ENCODE peak calls at places on chromosomes 1 and 21, in eight cellular contexts. S is neural crest cell, Q is pancreas, E is Peyer's patch, H is dorsolateral prefrontal cortex, F is OCI-LY7, L is ovary, Y is foreskin fibroblast. G is an unnamed sample.

GRCh38 chr21:27464643-27465042 is 497.8 kb upstream of the ADAMTS5 start:
- DNase-seq in S (no peak), Q (no peak), L (no peak), Y (no peak), H (no peak), E (no peak), F (no peak), G (no peak)

GRCh38 chr21:26432410-26432809 is 140.7 kb downstream of the CYYR1 start:
- DNase-seq in L (no peak), H (no peak), F (no peak), E (no peak), Q (no peak), Y (no peak), S (no peak), G (no peak)

GRCh38 chr1:29128739-29129138 is 5.0 kb upstream of the TMEM200B start:
- DNase-seq in Y (no peak), F (no peak), H (no peak), Q (no peak), S (no peak), E (no peak), L (no peak), G (no peak)

GRCh38 chr1:201597551-201598230 is 58.8 kb downstream of the NAV1 start:
- DNase-seq in F (no peak), E (no peak), H (no peak), Q (peak), Y (no peak), L (no peak), S (no peak), G (no peak)

GRCh38 chr1:147600119-147601111 is 59.1 kb downstream of the BCL9 start:
- DNase-seq in S (no peak), L (no peak), Q (no peak), E (no peak), Y (peak), F (peak), H (no peak), G (no peak)

GRCh38 chr1:212285685-212286436 is 651 bp downstream of the PPP2R5A start:
- DNase-seq in Q (peak), Y (peak), F (peak), E (peak), L (peak), H (peak), S (peak), G (peak)

GRCh38 chr1:160952129-160952510 is 2.5 kb downstream of the ITLN2 start:
- DNase-seq in Q (no peak), H (no peak), E (no peak), F (no peak), S (no peak), L (no peak), Y (no peak), G (no peak)

GRCh38 chr1:27643626-27644368 is 8.8 kb upstream of the FGR start:
- DNase-seq in F (peak), H (no peak), E (peak), L (no peak), Y (peak), Q (peak), S (peak), G (peak)

GRCh38 chr1:222921951-222922350 is 107.1 kb downstream of the DISP1 start:
- DNase-seq in Y (no peak), E (no peak), H (no peak), Q (no peak), S (no peak), L (peak), F (no peak), G (no peak)

GRCh38 chr1:59499273-59499955 is 202.5 kb downstream of the FGGY start:
- DNase-seq in E (no peak), Q (no peak), Y (no peak), H (no peak), S (no peak), F (no peak), L (no peak), G (no peak)

GRCh38 chr21:29718081-29718815 is 221.5 kb downstream of the GRIK1 start:
- DNase-seq in E (no peak), L (no peak), F (no peak), S (no peak), H (no peak), Y (peak), Q (no peak), G (no peak)

GRCh38 chr1:172108494-172108893 is 267.2 kb downstream of the DNM3 start:
- DNase-seq in L (no peak), E (no peak), Q (no peak), Y (peak), H (no peak), S (no peak), F (no peak), G (no peak)

GRCh38 chr1:97668945-97669344 is 251.9 kb downstream of the DPYD start:
- DNase-seq in Y (peak), Q (no peak), F (no peak), L (no peak), S (no peak), H (no peak), E (no peak), G (peak)

GRCh38 chr1:234973426-234974250 is 155.0 kb downstream of the TOMM20 start:
- DNase-seq in E (no peak), L (no peak), S (no peak), Y (no peak), Q (no peak), H (no peak), F (no peak), G (no peak)

GRCh38 chr21:27818847-27819246 is 852.0 kb upstream of the ADAMTS5 start:
- DNase-seq in Y (peak), H (no peak), E (no peak), F (no peak), Q (no peak), S (no peak), L (no peak), G (no peak)

GRCh38 chr1:8607906-8608305 is 209.5 kb downstream of the RERE start:
- DNase-seq in H (no peak), L (no peak), F (no peak), Y (no peak), Q (no peak), S (no peak), E (no peak), G (no peak)

GRCh38 chr1:23483327-23484252 is at the start of gene ASAP3:
- DNase-seq in E (no peak), S (peak), H (peak), Y (peak), L (peak), F (no peak), Q (peak), G (no peak)

GRCh38 chr1:160082926-160083325 is 1.6 kb downstream of the KCNJ9 start:
- DNase-seq in L (no peak), F (no peak), Y (no peak), S (no peak), H (no peak), E (no peak), Q (no peak), G (no peak)

GRCh38 chr1:194014004-194014403 is 827.6 kb upstream of the B3GALT2 start:
- DNase-seq in Q (no peak), F (no peak), S (no peak), Y (no peak), L (no peak), E (no peak), H (no peak), G (no peak)

GRCh38 chr1:86382878-86383277 is 13.2 kb downstream of the ODF2L start:
- DNase-seq in H (no peak), L (no peak), F (no peak), S (no peak), Q (no peak), E (no peak), Y (no peak), G (no peak)

GRCh38 chr1:198519639-198520501 is 20.6 kb downstream of the ATP6V1G3 start:
- DNase-seq in L (no peak), H (no peak), Q (no peak), E (no peak), F (no peak), S (no peak), Y (no peak), G (no peak)

GRCh38 chr1:230084408-230085177 is 17.6 kb downstream of the GALNT2 start:
- DNase-seq in Y (peak), Q (peak), H (no peak), S (no peak), F (no peak), L (peak), E (no peak), G (no peak)

GRCh38 chr1:39407889-39408640 is 83.4 kb upstream of the BMP8A start:
- DNase-seq in H (no peak), Y (no peak), F (no peak), Q (peak), L (no peak), S (no peak), E (no peak), G (no peak)

GRCh38 chr1:229342902-229343587 is at the start of gene CCSAP:
- DNase-seq in F (peak), Q (peak), E (peak), Y (peak), L (peak), S (no peak), H (peak), G (peak)

GRCh38 chr1:231162300-231162969 is 577 bp downstream of the TRIM67 start:
- DNase-seq in H (peak), F (no peak), Q (peak), L (peak), S (peak), E (no peak), Y (peak), G (peak)

GRCh38 chr1:151372411-151372934 is at the start of gene SELENBP1:
- DNase-seq in S (peak), Q (peak), Y (peak), E (peak), L (peak), F (no peak), H (peak), G (no peak)

GRCh38 chr1:196655494-196655893 is 3.7 kb downstream of the CFH start:
- DNase-seq in Y (no peak), Q (no peak), E (no peak), F (no peak), S (no peak), H (no peak), L (no peak), G (no peak)

GRCh38 chr1:196661345-196661744 is 9.5 kb downstream of the CFH start:
- DNase-seq in Q (no peak), S (no peak), E (no peak), F (no peak), H (no peak), Y (no peak), L (no peak), G (no peak)

GRCh38 chr1:196659471-196659870 is 7.6 kb downstream of the CFH start:
- DNase-seq in Y (no peak), Q (no peak), H (no peak), S (no peak), L (no peak), E (no peak), F (no peak), G (no peak)

GRCh38 chr1:196660272-196660671 is 8.4 kb downstream of the CFH start:
- DNase-seq in H (no peak), S (no peak), F (no peak), E (no peak), Y (no peak), Q (no peak), L (no peak), G (no peak)

DNA sequence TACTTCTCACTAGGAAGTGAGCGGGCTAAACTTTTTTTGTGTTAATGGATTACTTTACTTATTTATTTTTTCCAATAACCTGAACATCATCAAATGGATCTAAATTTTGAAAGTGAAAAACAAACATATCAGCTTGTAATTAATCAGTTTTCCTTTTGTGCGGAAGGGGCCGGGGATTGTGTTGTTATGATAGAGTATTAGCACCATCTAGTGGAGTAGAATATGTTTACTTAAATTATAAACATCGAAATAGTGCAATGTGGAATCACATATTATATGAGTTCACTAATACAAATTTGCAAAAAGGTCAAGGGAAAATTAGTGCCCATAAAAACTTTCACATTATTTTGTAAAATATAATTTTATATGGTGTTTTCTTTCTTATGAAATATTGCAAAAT is 9.1 kb downstream of the CFH start:
- DNase-seq in S (no peak), L (no peak), F (peak), H (no peak), Y (no peak), E (no peak), Q (no peak), G (peak)
- TF ChIP-seq CTCF in S (peak), L (peak), F (peak), H (peak), Y (peak), E (peak), Q (no peak), G (no peak)

GRCh38 chr21:42162831-42163510 is 56.0 kb upstream of the ABCG1 start:
- DNase-seq in Y (no peak), F (peak), Q (no peak), L (no peak), S (no peak), E (no peak), H (no peak), G (no peak)

GRCh38 chr21:42165901-42166300 is 53.0 kb upstream of the ABCG1 start:
- DNase-seq in S (no peak), F (no peak), Y (no peak), Q (no peak), E (no peak), L (no peak), H (no peak), G (no peak)

GRCh38 chr21:42163511-42163863 is 55.5 kb upstream of the ABCG1 start:
- DNase-seq in H (no peak), S (no peak), L (no peak), E (no peak), Y (no peak), F (no peak), Q (no peak), G (no peak)

GRCh38 chr21:42164818-42165217 is 54.1 kb upstream of the ABCG1 start:
- DNase-seq in Q (no peak), L (no peak), S (no peak), Y (no peak), H (no peak), E (no peak), F (no peak), G (no peak)

GRCh38 chr21:42164064-42164789 is 54.7 kb upstream of the ABCG1 start:
- DNase-seq in Q (peak), S (peak), L (no peak), F (peak), H (peak), E (peak), Y (no peak), G (peak)
- TF ChIP-seq CTCF in Q (no peak), S (peak), L (no peak), F (peak), H (peak), E (peak), Y (peak), G (peak)

GRCh38 chr1:90114521-90115141 is 119.7 kb downstream of the ZNF326 start:
- DNase-seq in F (peak), Y (peak), H (no peak), L (no peak), S (no peak), Q (no peak), E (no peak), G (peak)
- TF ChIP-seq CTCF in F (peak), Y (peak), H (peak), L (no peak), S (peak), Q (peak), E (peak), G (peak)

GRCh38 chr1:113278371-113278770 is 111.9 kb upstream of the MAGI3 start:
- DNase-seq in E (no peak), L (no peak), S (no peak), Y (no peak), Q (no peak), H (no peak), F (no peak), G (no peak)

GRCh38 chr1:113275083-113275482 is 115.2 kb upstream of the MAGI3 start:
- DNase-seq in Q (no peak), E (no peak), F (no peak), H (no peak), S (no peak), L (no peak), Y (no peak), G (no peak)

GRCh38 chr1:113275691-113276090 is 114.6 kb upstream of the MAGI3 start:
- DNase-seq in S (no peak), Y (no peak), F (no peak), L (no peak), H (no peak), E (no peak), Q (no peak), G (no peak)

GRCh38 chr1:113278777-113279176 is 111.5 kb upstream of the MAGI3 start:
- DNase-seq in F (no peak), S (no peak), E (no peak), Y (no peak), L (no peak), H (no peak), Q (no peak), G (no peak)

DNA sequence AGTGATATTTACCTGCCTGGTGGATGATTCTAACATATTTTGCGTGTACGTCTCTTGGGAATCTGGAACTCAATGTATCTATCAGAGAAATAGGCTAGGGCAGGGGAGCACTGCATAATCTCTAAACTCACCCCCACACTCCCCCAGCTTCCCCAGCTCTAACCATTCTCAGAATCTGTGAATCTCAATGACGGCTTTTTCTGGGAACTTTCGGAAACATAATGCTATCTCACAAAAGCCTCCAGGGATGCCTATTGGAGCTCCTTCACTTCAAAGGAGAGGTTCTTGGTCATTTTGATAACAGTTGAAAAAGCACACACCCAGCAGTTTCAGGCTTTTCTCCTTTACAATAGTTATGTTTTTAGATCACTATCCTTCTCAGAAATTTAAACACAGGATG is 113.8 kb upstream of the MAGI3 start:
- DNase-seq in Q (no peak), S (no peak), E (no peak), F (no peak), Y (no peak), L (no peak), H (no peak), G (no peak)
- TF ChIP-seq CTCF in Q (no peak), S (no peak), E (no peak), F (no peak), Y (no peak), L (no peak), H (no peak), G (no peak)

GRCh38 chr1:239930646-239931262 is 160.9 kb upstream of the FMN2 start:
- DNase-seq in Q (no peak), Y (no peak), E (no peak), H (no peak), S (no peak), L (no peak), F (no peak), G (no peak)
- TF ChIP-seq CTCF in Q (no peak), Y (no peak), E (no peak), H (no peak), S (no peak), L (no peak), F (no peak), G (no peak)